ENCODE peak calls at places on chromosomes 11 and 22, in four cellular contexts. One of them, this sample, is unnamed.

GRCh38 chr22:43827926-43828710 is 16.0 kb upstream of the EFCAB6 start:
- DNase-seq in activated effector memory CD4-positive, alpha-beta T cell treated with anti-CD3 and anti-CD28 coated beads, Interleukin-2, amount 50 U/mL, for 16 hours: peak
- DNase-seq in EL: no peak
- DNase-seq in HS-5: no peak
- DNase-seq in this sample: no peak

GRCh38 chr11:108788565-108789199 is 123.8 kb downstream of the DDX10 start:
- DNase-seq in EL: peak
- DNase-seq in activated effector memory CD4-positive, alpha-beta T cell treated with anti-CD3 and anti-CD28 coated beads, Interleukin-2, amount 50 U/mL, for 16 hours: no peak
- DNase-seq in HS-5: no peak
- DNase-seq in this sample: peak

GRCh38 chr11:12693485-12694181 is 19.4 kb downstream of the TEAD1 start:
- DNase-seq in activated effector memory CD4-positive, alpha-beta T cell treated with anti-CD3 and anti-CD28 coated beads, Interleukin-2, amount 50 U/mL, for 16 hours: no peak
- DNase-seq in EL: peak
- DNase-seq in HS-5: peak
- DNase-seq in this sample: no peak

GRCh38 chr22:32378703-32379272 is 21.1 kb downstream of the RFPL3 start:
- DNase-seq in HS-5: no peak
- DNase-seq in EL: peak
- DNase-seq in activated effector memory CD4-positive, alpha-beta T cell treated with anti-CD3 and anti-CD28 coated beads, Interleukin-2, amount 50 U/mL, for 16 hours: no peak
- DNase-seq in this sample: peak

GRCh38 chr11:17752144-17752543 is 17.6 kb downstream of the KCNC1 start:
- DNase-seq in EL: no peak
- DNase-seq in HS-5: no peak
- DNase-seq in activated effector memory CD4-positive, alpha-beta T cell treated with anti-CD3 and anti-CD28 coated beads, Interleukin-2, amount 50 U/mL, for 16 hours: no peak
- DNase-seq in this sample: no peak

GRCh38 chr11:2777396-2777795 is 77.6 kb upstream of the KCNQ1OT1 start:
- DNase-seq in HS-5: no peak
- DNase-seq in activated effector memory CD4-positive, alpha-beta T cell treated with anti-CD3 and anti-CD28 coated beads, Interleukin-2, amount 50 U/mL, for 16 hours: no peak
- DNase-seq in EL: peak
- DNase-seq in this sample: no peak

GRCh38 chr11:111759375-111759774 is 6.8 kb downstream of the PPP2R1B start:
- DNase-seq in activated effector memory CD4-positive, alpha-beta T cell treated with anti-CD3 and anti-CD28 coated beads, Interleukin-2, amount 50 U/mL, for 16 hours: no peak
- DNase-seq in HS-5: no peak
- DNase-seq in EL: no peak
- DNase-seq in this sample: no peak

GRCh38 chr11:74004694-74005615 is 3.9 kb downstream of the UCP3 start:
- DNase-seq in HS-5: no peak
- DNase-seq in EL: no peak
- DNase-seq in activated effector memory CD4-positive, alpha-beta T cell treated with anti-CD3 and anti-CD28 coated beads, Interleukin-2, amount 50 U/mL, for 16 hours: peak
- DNase-seq in this sample: no peak

GRCh38 chr11:66880484-66881211 is 23.8 kb downstream of the LRFN4 start:
- DNase-seq in HS-5: no peak
- DNase-seq in activated effector memory CD4-positive, alpha-beta T cell treated with anti-CD3 and anti-CD28 coated beads, Interleukin-2, amount 50 U/mL, for 16 hours: peak
- DNase-seq in EL: no peak
- DNase-seq in this sample: no peak

GRCh38 chr11:63917685-63918523 is 940 bp upstream of the RCOR2 start:
- DNase-seq in EL: peak
- DNase-seq in activated effector memory CD4-positive, alpha-beta T cell treated with anti-CD3 and anti-CD28 coated beads, Interleukin-2, amount 50 U/mL, for 16 hours: peak
- DNase-seq in HS-5: no peak
- DNase-seq in this sample: no peak

GRCh38 chr22:37880668-37881440 is 25.2 kb upstream of the MICALL1 start:
- DNase-seq in EL: peak
- DNase-seq in activated effector memory CD4-positive, alpha-beta T cell treated with anti-CD3 and anti-CD28 coated beads, Interleukin-2, amount 50 U/mL, for 16 hours: no peak
- DNase-seq in HS-5: peak
- DNase-seq in this sample: no peak

GRCh38 chr11:14927146-14927545 is 35.1 kb upstream of the CYP2R1 start:
- DNase-seq in EL: peak
- DNase-seq in activated effector memory CD4-positive, alpha-beta T cell treated with anti-CD3 and anti-CD28 coated beads, Interleukin-2, amount 50 U/mL, for 16 hours: no peak
- DNase-seq in HS-5: no peak
- DNase-seq in this sample: no peak

GRCh38 chr11:128896356-128896755 is 5.2 kb downstream of the KCNJ5 start:
- DNase-seq in HS-5: no peak
- DNase-seq in activated effector memory CD4-positive, alpha-beta T cell treated with anti-CD3 and anti-CD28 coated beads, Interleukin-2, amount 50 U/mL, for 16 hours: no peak
- DNase-seq in EL: peak
- DNase-seq in this sample: no peak

GRCh38 chr11:40302669-40303068 is 1156.8 kb downstream of the LRRC4C start:
- DNase-seq in activated effector memory CD4-positive, alpha-beta T cell treated with anti-CD3 and anti-CD28 coated beads, Interleukin-2, amount 50 U/mL, for 16 hours: no peak
- DNase-seq in HS-5: no peak
- DNase-seq in EL: peak
- DNase-seq in this sample: no peak

GRCh38 chr11:119461250-119461963 is 38.4 kb upstream of the THY1 start:
- DNase-seq in activated effector memory CD4-positive, alpha-beta T cell treated with anti-CD3 and anti-CD28 coated beads, Interleukin-2, amount 50 U/mL, for 16 hours: no peak
- DNase-seq in HS-5: no peak
- DNase-seq in EL: no peak
- DNase-seq in this sample: no peak

GRCh38 chr22:50524664-50525103 is 714 bp downstream of the SCO2 start:
- DNase-seq in HS-5: no peak
- DNase-seq in EL: no peak
- DNase-seq in activated effector memory CD4-positive, alpha-beta T cell treated with anti-CD3 and anti-CD28 coated beads, Interleukin-2, amount 50 U/mL, for 16 hours: no peak
- DNase-seq in this sample: no peak

GRCh38 chr11:35629914-35630313 is 11.7 kb downstream of the FJX1 start:
- DNase-seq in activated effector memory CD4-positive, alpha-beta T cell treated with anti-CD3 and anti-CD28 coated beads, Interleukin-2, amount 50 U/mL, for 16 hours: no peak
- DNase-seq in HS-5: peak
- DNase-seq in EL: peak
- DNase-seq in this sample: no peak

GRCh38 chr11:2512431-2513407 is 67.9 kb downstream of the KCNQ1 start:
- DNase-seq in HS-5: no peak
- DNase-seq in activated effector memory CD4-positive, alpha-beta T cell treated with anti-CD3 and anti-CD28 coated beads, Interleukin-2, amount 50 U/mL, for 16 hours: peak
- DNase-seq in EL: no peak
- DNase-seq in this sample: no peak

GRCh38 chr11:95829580-95830259 is 39.4 kb downstream of the CEP57 start:
- DNase-seq in HS-5: no peak
- DNase-seq in EL: peak
- DNase-seq in activated effector memory CD4-positive, alpha-beta T cell treated with anti-CD3 and anti-CD28 coated beads, Interleukin-2, amount 50 U/mL, for 16 hours: no peak
- DNase-seq in this sample: no peak

GRCh38 chr22:20089226-20089976 is 9.4 kb downstream of the DGCR8 start:
- DNase-seq in EL: no peak
- DNase-seq in HS-5: no peak
- DNase-seq in activated effector memory CD4-positive, alpha-beta T cell treated with anti-CD3 and anti-CD28 coated beads, Interleukin-2, amount 50 U/mL, for 16 hours: no peak
- DNase-seq in this sample: no peak

GRCh38 chr11:42770444-42771065 is 541.2 kb upstream of the API5 start:
- DNase-seq in activated effector memory CD4-positive, alpha-beta T cell treated with anti-CD3 and anti-CD28 coated beads, Interleukin-2, amount 50 U/mL, for 16 hours: no peak
- DNase-seq in EL: no peak
- DNase-seq in HS-5: no peak
- DNase-seq in this sample: peak

GRCh38 chr11:31958086-31958735 is 132.7 kb upstream of the RCN1 start:
- DNase-seq in EL: peak
- DNase-seq in HS-5: no peak
- DNase-seq in activated effector memory CD4-positive, alpha-beta T cell treated with anti-CD3 and anti-CD28 coated beads, Interleukin-2, amount 50 U/mL, for 16 hours: peak
- DNase-seq in this sample: peak

GRCh38 chr11:133985981-133986380 is 29.2 kb upstream of the IGSF9B start:
- DNase-seq in EL: no peak
- DNase-seq in HS-5: no peak
- DNase-seq in activated effector memory CD4-positive, alpha-beta T cell treated with anti-CD3 and anti-CD28 coated beads, Interleukin-2, amount 50 U/mL, for 16 hours: no peak
- DNase-seq in this sample: no peak

GRCh38 chr11:106786251-106786650 is 232.0 kb downstream of the GUCY1A2 start:
- DNase-seq in HS-5: no peak
- DNase-seq in activated effector memory CD4-positive, alpha-beta T cell treated with anti-CD3 and anti-CD28 coated beads, Interleukin-2, amount 50 U/mL, for 16 hours: no peak
- DNase-seq in EL: no peak
- DNase-seq in this sample: no peak

GRCh38 chr11:83611616-83612015 is 325.4 kb upstream of the CCDC90B start:
- DNase-seq in EL: no peak
- DNase-seq in HS-5: no peak
- DNase-seq in activated effector memory CD4-positive, alpha-beta T cell treated with anti-CD3 and anti-CD28 coated beads, Interleukin-2, amount 50 U/mL, for 16 hours: no peak
- DNase-seq in this sample: no peak

GRCh38 chr11:12066056-12066798 is 44.2 kb upstream of the MICAL2 start:
- DNase-seq in activated effector memory CD4-positive, alpha-beta T cell treated with anti-CD3 and anti-CD28 coated beads, Interleukin-2, amount 50 U/mL, for 16 hours: no peak
- DNase-seq in EL: peak
- DNase-seq in HS-5: peak
- DNase-seq in this sample: no peak

GRCh38 chr11:27423125-27423524 is 49.5 kb downstream of the LGR4 start:
- DNase-seq in HS-5: peak
- DNase-seq in EL: peak
- DNase-seq in activated effector memory CD4-positive, alpha-beta T cell treated with anti-CD3 and anti-CD28 coated beads, Interleukin-2, amount 50 U/mL, for 16 hours: no peak
- DNase-seq in this sample: no peak

GRCh38 chr11:8006349-8006977 is 19.3 kb downstream of the EIF3F start:
- DNase-seq in HS-5: peak
- DNase-seq in EL: peak
- DNase-seq in activated effector memory CD4-positive, alpha-beta T cell treated with anti-CD3 and anti-CD28 coated beads, Interleukin-2, amount 50 U/mL, for 16 hours: peak
- DNase-seq in this sample: no peak